ENCODE peak calls at places on chromosomes 11 and 22, in eight cellular contexts. One of them, this sample, is unnamed.
A peak's percentile ranks its signal among the peaks of the same experiment; 100 is the strongest.

GRCh38 chr11:70467196-70468085 is 69.1 kb downstream of the CTTN start:
- DNase-seq in GM23338: peak; percentile 84
- DNase-seq in mesothelial cell of epicardium: peak; percentile 79
- DNase-seq in LNCaP clone FGC: no peak
- DNase-seq in A549: peak; percentile 51
- DNase-seq in fibroblast of pulmonary artery: peak; percentile 55
- DNase-seq in mammary epithelial cell: peak; percentile 15
- DNase-seq in esophagus squamous epithelium: no peak
- DNase-seq in this sample: no peak

GRCh38 chr22:44595841-44596341 is 97.9 kb upstream of the RTL6 start:
- DNase-seq in GM23338: no peak
- DNase-seq in mesothelial cell of epicardium: no peak
- DNase-seq in LNCaP clone FGC: no peak
- DNase-seq in A549: no peak
- DNase-seq in fibroblast of pulmonary artery: peak; percentile 25
- DNase-seq in mammary epithelial cell: no peak
- DNase-seq in esophagus squamous epithelium: no peak
- DNase-seq in this sample: no peak

GRCh38 chr11:113664981-113665710 is 41.0 kb downstream of the TMPRSS5 start:
- DNase-seq in GM23338: no peak
- DNase-seq in mesothelial cell of epicardium: no peak
- DNase-seq in LNCaP clone FGC: no peak
- DNase-seq in A549: peak; percentile 11
- DNase-seq in fibroblast of pulmonary artery: no peak
- DNase-seq in mammary epithelial cell: no peak
- DNase-seq in esophagus squamous epithelium: no peak
- DNase-seq in this sample: no peak

GRCh38 chr11:29328961-29329441 is 687.8 kb downstream of the KCNA4 start:
- DNase-seq in GM23338: peak; percentile 28
- DNase-seq in mesothelial cell of epicardium: no peak
- DNase-seq in LNCaP clone FGC: no peak
- DNase-seq in A549: peak; percentile 84
- DNase-seq in fibroblast of pulmonary artery: peak; percentile 85
- DNase-seq in mammary epithelial cell: peak; percentile 92
- DNase-seq in esophagus squamous epithelium: no peak
- DNase-seq in this sample: no peak

GRCh38 chr22:33921576-33922181 is 1.4 kb upstream of the LARGE1 start:
- DNase-seq in GM23338: peak; percentile 93
- DNase-seq in mesothelial cell of epicardium: peak; percentile 76
- DNase-seq in LNCaP clone FGC: no peak
- DNase-seq in A549: peak; percentile 17
- DNase-seq in fibroblast of pulmonary artery: peak; percentile 57
- DNase-seq in mammary epithelial cell: peak; percentile 67
- DNase-seq in esophagus squamous epithelium: no peak
- DNase-seq in this sample: no peak

GRCh38 chr11:65952052-65952521 is 6.8 kb downstream of the TSGA10IP start:
- DNase-seq in GM23338: no peak
- DNase-seq in mesothelial cell of epicardium: no peak
- DNase-seq in LNCaP clone FGC: no peak
- DNase-seq in A549: peak; percentile 43
- DNase-seq in fibroblast of pulmonary artery: no peak
- DNase-seq in mammary epithelial cell: no peak
- DNase-seq in esophagus squamous epithelium: no peak
- DNase-seq in this sample: no peak

GRCh38 chr11:10350341-10350740 is 45.5 kb downstream of the ADM start:
- DNase-seq in GM23338: peak; percentile 86
- DNase-seq in mesothelial cell of epicardium: no peak
- DNase-seq in LNCaP clone FGC: no peak
- DNase-seq in A549: peak; percentile 40
- DNase-seq in fibroblast of pulmonary artery: peak; percentile 67
- DNase-seq in mammary epithelial cell: peak; percentile 66
- DNase-seq in esophagus squamous epithelium: no peak
- DNase-seq in this sample: no peak

GRCh38 chr22:44623771-44624510 is 78.1 kb upstream of the PRR5 start:
- DNase-seq in GM23338: peak; percentile 65
- DNase-seq in mesothelial cell of epicardium: no peak
- DNase-seq in LNCaP clone FGC: no peak
- DNase-seq in A549: peak; percentile 46
- DNase-seq in fibroblast of pulmonary artery: peak; percentile 50
- DNase-seq in mammary epithelial cell: no peak
- DNase-seq in esophagus squamous epithelium: no peak
- DNase-seq in this sample: no peak

GRCh38 chr22:48960576-48960975 is 867.1 kb downstream of the BRD1 start:
- DNase-seq in GM23338: no peak
- DNase-seq in mesothelial cell of epicardium: no peak
- DNase-seq in LNCaP clone FGC: no peak
- DNase-seq in A549: no peak
- DNase-seq in fibroblast of pulmonary artery: no peak
- DNase-seq in mammary epithelial cell: no peak
- DNase-seq in esophagus squamous epithelium: no peak
- DNase-seq in this sample: no peak

GRCh38 chr11:123268118-123268517 is 73.1 kb upstream of the CLMP start:
- DNase-seq in GM23338: no peak
- DNase-seq in mesothelial cell of epicardium: no peak
- DNase-seq in LNCaP clone FGC: peak; percentile 62
- DNase-seq in A549: no peak
- DNase-seq in fibroblast of pulmonary artery: no peak
- DNase-seq in mammary epithelial cell: no peak
- DNase-seq in esophagus squamous epithelium: no peak
- DNase-seq in this sample: no peak

GRCh38 chr11:122803716-122804115 is 34.6 kb upstream of the CRTAM start:
- DNase-seq in GM23338: no peak
- DNase-seq in mesothelial cell of epicardium: no peak
- DNase-seq in LNCaP clone FGC: no peak
- DNase-seq in A549: no peak
- DNase-seq in fibroblast of pulmonary artery: no peak
- DNase-seq in mammary epithelial cell: peak; percentile 97
- DNase-seq in esophagus squamous epithelium: no peak
- DNase-seq in this sample: no peak

GRCh38 chr22:35915477-35916013 is 113.1 kb downstream of the RBFOX2 start:
- DNase-seq in GM23338: no peak
- DNase-seq in mesothelial cell of epicardium: no peak
- DNase-seq in LNCaP clone FGC: no peak
- DNase-seq in A549: no peak
- DNase-seq in fibroblast of pulmonary artery: peak; percentile 17
- DNase-seq in mammary epithelial cell: peak; percentile 80
- DNase-seq in esophagus squamous epithelium: no peak
- DNase-seq in this sample: no peak

GRCh38 chr11:73804712-73805111 is 17.0 kb downstream of the MRPL48 start:
- DNase-seq in GM23338: no peak
- DNase-seq in mesothelial cell of epicardium: no peak
- DNase-seq in LNCaP clone FGC: no peak
- DNase-seq in A549: no peak
- DNase-seq in fibroblast of pulmonary artery: no peak
- DNase-seq in mammary epithelial cell: no peak
- DNase-seq in esophagus squamous epithelium: no peak
- DNase-seq in this sample: no peak

GRCh38 chr11:63574856-63575602 is 11.8 kb upstream of the PLAAT2 start:
- DNase-seq in GM23338: no peak
- DNase-seq in mesothelial cell of epicardium: no peak
- DNase-seq in LNCaP clone FGC: no peak
- DNase-seq in A549: no peak
- DNase-seq in fibroblast of pulmonary artery: peak; percentile 24
- DNase-seq in mammary epithelial cell: no peak
- DNase-seq in esophagus squamous epithelium: no peak
- DNase-seq in this sample: no peak

GRCh38 chr11:63572026-63572688 is 9.0 kb upstream of the PLAAT2 start:
- DNase-seq in GM23338: no peak
- DNase-seq in mesothelial cell of epicardium: no peak
- DNase-seq in LNCaP clone FGC: no peak
- DNase-seq in A549: no peak
- DNase-seq in fibroblast of pulmonary artery: no peak
- DNase-seq in mammary epithelial cell: no peak
- DNase-seq in esophagus squamous epithelium: no peak
- DNase-seq in this sample: no peak

GRCh38 chr11:63569570-63569969 is 6.4 kb upstream of the PLAAT2 start:
- DNase-seq in GM23338: no peak
- DNase-seq in mesothelial cell of epicardium: no peak
- DNase-seq in LNCaP clone FGC: no peak
- DNase-seq in A549: no peak
- DNase-seq in fibroblast of pulmonary artery: no peak
- DNase-seq in mammary epithelial cell: no peak
- DNase-seq in esophagus squamous epithelium: no peak
- DNase-seq in this sample: no peak

DNA sequence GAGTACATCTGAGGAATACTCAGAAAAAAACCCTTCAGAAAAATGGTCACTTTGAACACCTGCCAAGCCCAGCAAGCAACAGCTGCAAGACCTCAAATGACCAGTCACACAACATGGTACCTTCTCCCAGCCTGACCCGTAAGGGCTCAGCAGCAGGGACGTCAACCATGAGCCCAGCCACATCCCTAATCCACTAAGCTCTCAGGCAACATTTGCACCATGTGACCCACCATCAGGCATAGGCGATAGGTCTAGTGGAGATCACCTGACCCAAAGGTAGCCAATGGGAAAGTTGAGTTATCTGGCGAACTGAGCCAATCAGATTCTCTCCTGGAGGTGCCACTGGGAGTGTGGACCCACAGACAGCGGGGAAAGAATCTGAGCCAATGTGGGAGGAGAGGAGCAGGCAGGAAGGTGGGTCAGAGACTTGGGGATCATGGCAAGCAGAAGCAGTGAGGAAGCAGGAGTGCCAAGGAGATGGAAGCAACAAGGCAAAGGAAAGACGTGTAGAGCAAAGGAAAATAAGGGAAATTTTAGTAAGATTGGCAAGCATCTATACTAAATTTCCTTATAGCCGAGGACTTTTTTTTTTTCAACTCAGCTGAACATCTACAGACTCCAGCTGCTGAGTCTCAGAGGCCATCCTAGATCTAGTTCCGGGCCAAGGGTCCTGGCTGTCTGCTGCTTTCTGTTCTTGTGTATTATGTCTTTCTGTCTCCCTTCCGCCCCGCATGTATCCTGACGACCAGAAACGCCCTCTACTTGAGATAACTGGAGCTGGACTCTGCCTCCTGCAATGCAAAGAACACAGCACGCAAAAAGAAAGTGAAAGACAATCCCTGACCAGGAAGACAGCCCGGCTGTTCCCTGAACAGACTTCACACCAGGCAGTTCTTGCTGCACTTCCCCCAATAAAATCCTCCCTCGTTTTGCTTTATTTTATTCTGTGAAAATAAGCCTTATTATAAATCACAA is 11.0 kb upstream of the PLAAT2 start:
- DNase-seq in GM23338: no peak
- DNase-seq in mesothelial cell of epicardium: no peak
- DNase-seq in LNCaP clone FGC: no peak
- DNase-seq in A549: peak; percentile 59
- DNase-seq in fibroblast of pulmonary artery: peak; percentile 89
- DNase-seq in mammary epithelial cell: peak; percentile 59
- DNase-seq in esophagus squamous epithelium: no peak
- DNase-seq in this sample: no peak
- TF ChIP-seq CTCF in GM23338: no peak
- TF ChIP-seq CTCF in mesothelial cell of epicardium: no peak
- TF ChIP-seq CTCF in LNCaP clone FGC: no peak
- TF ChIP-seq CTCF in A549: no peak
- TF ChIP-seq CTCF in fibroblast of pulmonary artery: no peak
- TF ChIP-seq CTCF in mammary epithelial cell: no peak
- TF ChIP-seq CTCF in esophagus squamous epithelium: peak; percentile 10
- TF ChIP-seq CTCF in this sample: no peak

DNA sequence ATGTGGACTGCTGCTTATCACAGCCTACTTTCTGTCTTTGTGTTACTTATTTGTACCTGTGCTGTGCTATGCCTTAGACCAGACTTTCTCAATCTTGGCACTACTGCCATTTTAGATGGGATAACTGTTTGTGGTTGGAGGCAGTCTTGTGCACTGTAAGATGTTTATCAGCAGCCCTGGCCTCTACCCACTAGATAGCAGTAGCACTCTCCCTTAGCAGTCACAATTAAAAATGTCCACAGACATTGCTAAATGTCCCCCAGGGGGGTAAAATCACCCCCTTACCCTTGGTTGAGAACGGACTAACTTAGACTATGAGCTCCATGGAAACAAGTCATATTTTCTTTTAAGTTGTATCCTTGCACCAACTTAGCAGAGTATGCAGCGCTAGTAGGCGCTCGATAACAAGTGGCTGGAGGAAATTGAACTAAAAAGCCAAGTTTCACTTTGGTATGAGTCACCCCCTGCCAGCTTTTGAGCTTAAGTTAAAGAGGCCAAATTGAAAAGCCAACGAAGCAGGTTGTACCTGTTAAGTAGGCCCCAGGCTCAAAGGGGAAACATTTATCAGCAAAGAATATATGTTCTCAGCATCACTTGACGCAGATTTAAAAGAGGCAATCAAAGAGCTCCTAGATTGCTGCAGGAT is 304.8 kb upstream of the SORL1-AS1 start:
- DNase-seq in GM23338: peak; percentile 41
- DNase-seq in mesothelial cell of epicardium: no peak
- DNase-seq in LNCaP clone FGC: no peak
- DNase-seq in A549: no peak
- DNase-seq in fibroblast of pulmonary artery: no peak
- DNase-seq in mammary epithelial cell: peak; percentile 6
- DNase-seq in esophagus squamous epithelium: no peak
- DNase-seq in this sample: no peak
- TF ChIP-seq CTCF in GM23338: peak; percentile 19
- TF ChIP-seq CTCF in mesothelial cell of epicardium: no peak
- TF ChIP-seq CTCF in LNCaP clone FGC: no peak
- TF ChIP-seq CTCF in A549: no peak
- TF ChIP-seq CTCF in fibroblast of pulmonary artery: no peak
- TF ChIP-seq CTCF in mammary epithelial cell: peak; percentile 29
- TF ChIP-seq CTCF in esophagus squamous epithelium: no peak
- TF ChIP-seq CTCF in this sample: no peak

DNA sequence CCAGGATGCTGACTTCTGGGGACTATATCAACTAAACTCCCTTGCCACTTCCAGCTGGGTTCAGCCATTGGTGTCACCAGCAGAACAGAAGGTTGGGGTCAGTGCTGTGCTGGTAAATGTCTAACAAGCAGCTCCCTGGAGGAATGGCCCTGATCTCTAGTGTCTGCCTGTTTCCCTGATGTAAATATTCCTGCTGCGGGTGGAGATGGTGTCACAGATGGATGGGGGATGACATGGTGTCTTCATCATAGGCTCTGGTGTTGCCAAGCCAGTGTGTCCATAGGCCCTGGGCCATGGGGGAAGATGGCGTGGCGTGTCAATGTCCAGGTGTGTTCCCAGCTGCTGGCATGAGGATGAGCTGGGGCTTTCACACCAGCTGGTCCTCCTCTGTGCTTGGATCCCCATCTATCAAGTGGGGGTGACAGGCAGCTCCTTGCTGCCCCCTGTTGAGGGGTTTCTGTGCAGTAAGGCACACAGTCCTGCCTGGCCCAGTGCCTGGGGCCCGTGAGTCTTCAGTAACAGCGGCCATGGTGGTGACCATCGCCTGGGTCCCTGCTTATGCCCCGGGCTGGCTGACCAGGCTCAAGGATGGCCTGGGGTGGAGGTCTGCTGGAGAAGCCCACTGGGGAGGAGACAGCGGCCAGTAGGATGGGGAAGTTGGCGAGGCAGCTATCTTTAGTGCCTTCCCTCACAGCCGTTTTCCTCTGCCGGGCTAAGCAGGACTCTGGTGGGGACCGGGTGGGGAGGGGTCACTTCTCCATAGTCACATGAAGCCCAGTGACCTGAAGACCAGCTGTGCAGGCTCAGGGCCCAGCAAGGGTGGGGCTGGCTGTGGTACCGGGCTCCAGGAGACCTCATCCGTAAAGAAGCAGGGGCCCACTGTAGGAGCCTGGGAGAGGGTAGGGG is 12.7 kb downstream of the RPL3 start:
- DNase-seq in GM23338: peak; percentile 83
- DNase-seq in mesothelial cell of epicardium: no peak
- DNase-seq in LNCaP clone FGC: no peak
- DNase-seq in A549: peak; percentile 54
- DNase-seq in fibroblast of pulmonary artery: no peak
- DNase-seq in mammary epithelial cell: no peak
- DNase-seq in esophagus squamous epithelium: no peak
- DNase-seq in this sample: no peak
- TF ChIP-seq CTCF in GM23338: peak; percentile 60
- TF ChIP-seq CTCF in mesothelial cell of epicardium: no peak
- TF ChIP-seq CTCF in LNCaP clone FGC: peak; percentile 27
- TF ChIP-seq CTCF in A549: peak; percentile 33
- TF ChIP-seq CTCF in fibroblast of pulmonary artery: peak; percentile 33
- TF ChIP-seq CTCF in mammary epithelial cell: peak; percentile 39
- TF ChIP-seq CTCF in esophagus squamous epithelium: peak; percentile 23
- TF ChIP-seq CTCF in this sample: peak; percentile 16

GRCh38 chr22:29202231-29203192 is 3.2 kb upstream of the EMID1 start:
- DNase-seq in GM23338: peak; percentile 68
- DNase-seq in mesothelial cell of epicardium: no peak
- DNase-seq in LNCaP clone FGC: no peak
- DNase-seq in A549: peak; percentile 24
- DNase-seq in fibroblast of pulmonary artery: peak; percentile 62
- DNase-seq in mammary epithelial cell: no peak
- DNase-seq in esophagus squamous epithelium: no peak
- DNase-seq in this sample: peak; percentile 39
- TF ChIP-seq CTCF in GM23338: peak; percentile 62
- TF ChIP-seq CTCF in mesothelial cell of epicardium: no peak
- TF ChIP-seq CTCF in LNCaP clone FGC: peak; percentile 36
- TF ChIP-seq CTCF in A549: peak; percentile 35
- TF ChIP-seq CTCF in fibroblast of pulmonary artery: peak; percentile 47
- TF ChIP-seq CTCF in mammary epithelial cell: peak; percentile 8
- TF ChIP-seq CTCF in esophagus squamous epithelium: no peak
- TF ChIP-seq CTCF in this sample: no peak

This sample was measured in natural killer cell.